ENCODE peak calls at places on chromosomes 2 and 18, in four cellular contexts. B is GOT3, K is neural progenitor cell, E is left ventricle myocardium superior. T is an unnamed sample.
A peak's percentile ranks its signal among the peaks of the same experiment; 100 is the strongest.

GRCh38 chr2:224927671-224928173 is 114.5 kb downstream of the DOCK10 start:
- DNase-seq in K (no peak), B (no peak), E (no peak), T (peak; percentile 5)

GRCh38 chr2:201699384-201699783 is 940 bp upstream of the MPP4 start:
- DNase-seq in B (no peak), K (no peak), E (no peak), T (no peak)

GRCh38 chr2:73982140-73982617 is 2.5 kb upstream of the TET3 start:
- DNase-seq in E (peak; percentile 37), B (no peak), K (no peak), T (no peak)

GRCh38 chr18:48541026-48541746 is 2.4 kb downstream of the CTIF start:
- DNase-seq in B (no peak), K (peak; percentile 90), E (peak; percentile 90), T (peak; percentile 41)

GRCh38 chr2:188979119-188979729 is 5.1 kb downstream of the COL3A1 start:
- DNase-seq in B (no peak), E (no peak), K (no peak), T (no peak)

GRCh38 chr2:61125123-61125710 is 36.8 kb upstream of the C2orf74 start:
- DNase-seq in B (no peak), K (no peak), E (no peak), T (no peak)

GRCh38 chr2:96143848-96144480 is 1.3 kb downstream of the DUSP2 start:
- DNase-seq in K (peak; percentile 54), B (no peak), E (peak; percentile 26), T (peak; percentile 71)

GRCh38 chr2:147846382-147847081 is 1.7 kb downstream of the ACVR2A start:
- DNase-seq in K (no peak), E (no peak), B (no peak), T (no peak)

GRCh38 chr2:162153608-162154224 is 1.7 kb upstream of the GCG start:
- DNase-seq in E (no peak), B (no peak), K (peak; percentile 66), T (peak; percentile 64)

GRCh38 chr18:58254873-58255511 is 211.0 kb downstream of the NEDD4L start:
- DNase-seq in E (peak; percentile 74), K (peak; percentile 50), B (no peak), T (no peak)

GRCh38 chr2:80073134-80073561 is 231.4 kb downstream of the LRRTM1 start:
- DNase-seq in E (no peak), K (peak; percentile 83), B (no peak), T (peak; percentile 38)

GRCh38 chr2:159290289-159290907 is 3.9 kb upstream of the WDSUB1 start:
- DNase-seq in K (no peak), B (no peak), E (no peak), T (peak; percentile 16)

GRCh38 chr2:227499971-227500630 is 28.1 kb downstream of the AGFG1 start:
- DNase-seq in K (no peak), E (no peak), B (no peak), T (no peak)

GRCh38 chr2:46863895-46864294 is 51.7 kb downstream of the MCFD2 start:
- DNase-seq in B (no peak), K (no peak), E (no peak), T (no peak)

GRCh38 chr18:79901665-79902064 is 49.8 kb downstream of the SLC66A2 start:
- DNase-seq in B (no peak), K (no peak), E (no peak), T (no peak)

GRCh38 chr18:66136039-66136438 is 385.2 kb downstream of the CDH7 start:
- DNase-seq in K (peak; percentile 65), B (no peak), E (no peak), T (no peak)

GRCh38 chr2:105879798-105880300 is 135.1 kb downstream of the NCK2 start:
- DNase-seq in E (no peak), K (no peak), B (no peak), T (no peak)

GRCh38 chr2:116680537-116680936 is 1134.0 kb upstream of the DDX18 start:
- DNase-seq in B (no peak), K (no peak), E (no peak), T (no peak)

GRCh38 chr2:101369100-101369499 is 18.2 kb downstream of the CREG2 start:
- DNase-seq in K (no peak), E (no peak), B (no peak), T (no peak)

GRCh38 chr2:124034265-124034664 is 9.2 kb downstream of the CNTNAP5 start:
- DNase-seq in B (no peak), K (no peak), E (no peak), T (peak; percentile 39)

GRCh38 chr2:15889800-15890498 is 50.4 kb upstream of the MYCN start:
- DNase-seq in B (no peak), E (peak; percentile 57), K (no peak), T (no peak)

GRCh38 chr2:190634381-190634780 is 14.5 kb upstream of the NAB1 start:
- DNase-seq in E (no peak), K (no peak), B (no peak), T (no peak)

GRCh38 chr18:8699948-8700347 is 5.4 kb upstream of the MTCL1 start:
- DNase-seq in B (no peak), E (no peak), K (no peak), T (no peak)

GRCh38 chr2:44952143-44952805 is 10.8 kb downstream of the SIX3 start:
- DNase-seq in K (peak; percentile 94), E (no peak), B (no peak), T (peak; percentile 78)

GRCh38 chr18:75167759-75168211 is 41.2 kb downstream of the PTGR3 start:
- DNase-seq in K (no peak), E (peak; percentile 45), B (no peak), T (no peak)

GRCh38 chr2:165874445-165875039 is 79.0 kb downstream of the TTC21B start:
- DNase-seq in E (no peak), K (peak; percentile 72), B (no peak), T (peak; percentile 8)

GRCh38 chr2:54556659-54557121 is 100.6 kb downstream of the SPTBN1 start:
- DNase-seq in K (no peak), B (no peak), E (no peak), T (no peak)

GRCh38 chr18:21769206-21769605 is 28.6 kb downstream of the MIB1 start:
- DNase-seq in B (no peak), E (no peak), K (no peak), T (no peak)

GRCh38 chr18:812123-812672 is at the start of gene YES1:
- DNase-seq in E (peak; percentile 90), K (peak; percentile 93), B (peak; percentile 26), T (peak; percentile 76)

GRCh38 chr2:23624378-23624777 is 239.4 kb downstream of the KLHL29 start:
- DNase-seq in E (no peak), K (peak; percentile 24), B (no peak), T (no peak)

GRCh38 chr2:82837588-82838304 is 1621.3 kb downstream of the SUCLG1 start:
- DNase-seq in K (no peak), E (no peak), B (no peak), T (no peak)